ENCODE peak calls at places on chromosomes 2 and 18, in eight cellular contexts. G is Calu3, T is osteoblast, L is IMR-90, A is progenitor cell of endocrine pancreas, F is AG10803, D is PC-3, B is brain microvascular endothelial cell. Y is an unnamed sample.

GRCh38 chr18:5914971-5915370 is 19.6 kb upstream of the TMEM200C start:
- DNase-seq in G (no peak), T (no peak), L (no peak), A (no peak), F (no peak), D (no peak), B (no peak), Y (no peak)

GRCh38 chr2:166376488-166376828 is 714 bp upstream of the SCN9A start:
- DNase-seq in G (no peak), T (peak; percentile 14), L (no peak), A (no peak), F (no peak), D (no peak), B (no peak), Y (no peak)

GRCh38 chr2:98445167-98445522 is 487 bp downstream of the INPP4A start:
- DNase-seq in G (no peak), T (peak; percentile 91), L (no peak), A (no peak), F (peak; percentile 19), D (no peak), B (no peak), Y (no peak)

GRCh38 chr18:76262956-76263955 is 231.8 kb downstream of the ZNF516 start:
- DNase-seq in G (no peak), T (no peak), L (no peak), A (no peak), F (no peak), D (no peak), B (no peak), Y (no peak)

GRCh38 chr18:80103231-80103630 is 5.8 kb upstream of the ADNP2 start:
- DNase-seq in G (no peak), T (peak; percentile 83), L (peak; percentile 69), A (no peak), F (peak; percentile 54), D (no peak), B (peak; percentile 11), Y (peak; percentile 29)

GRCh38 chr2:125243074-125243473 is 1218.0 kb downstream of the CNTNAP5 start:
- DNase-seq in G (no peak), T (no peak), L (no peak), A (no peak), F (no peak), D (no peak), B (no peak), Y (no peak)

GRCh38 chr2:109736177-109736827 is 57.8 kb upstream of the RGPD5 start:
- DNase-seq in G (peak; percentile 54), T (peak; percentile 78), L (peak; percentile 65), A (peak; percentile 34), F (peak; percentile 66), D (peak; percentile 77), B (peak; percentile 74), Y (peak; percentile 82)

GRCh38 chr2:157922341-157922740 is 46.2 kb upstream of the ACVR1 start:
- DNase-seq in G (no peak), T (no peak), L (no peak), A (no peak), F (no peak), D (no peak), B (no peak), Y (no peak)

GRCh38 chr18:48475635-48476549 is 62.9 kb upstream of the CTIF start:
- DNase-seq in G (peak; percentile 68), T (peak; percentile 81), L (peak; percentile 82), A (peak; percentile 34), F (peak; percentile 84), D (peak; percentile 63), B (peak; percentile 81), Y (peak; percentile 89)

GRCh38 chr2:42792583-42793313 is at the start of gene HAAO:
- DNase-seq in G (peak; percentile 44), T (peak; percentile 89), L (no peak), A (peak; percentile 72), F (no peak), D (no peak), B (no peak), Y (no peak)

GRCh38 chr2:100242891-100243670 is 79.2 kb downstream of the LONRF2 start:
- DNase-seq in G (peak; percentile 75), T (peak; percentile 88), L (peak; percentile 70), A (peak; percentile 63), F (peak; percentile 51), D (peak; percentile 77), B (peak; percentile 62), Y (peak; percentile 61)

GRCh38 chr2:225608136-225608535 is 208.6 kb downstream of the NYAP2 start:
- DNase-seq in G (no peak), T (no peak), L (no peak), A (no peak), F (no peak), D (no peak), B (no peak), Y (no peak)

GRCh38 chr2:237904806-237905599 is 45.6 kb downstream of the RAMP1 start:
- DNase-seq in G (no peak), T (peak; percentile 95), L (peak; percentile 91), A (no peak), F (peak; percentile 67), D (no peak), B (peak; percentile 61), Y (peak; percentile 89)

DNA sequence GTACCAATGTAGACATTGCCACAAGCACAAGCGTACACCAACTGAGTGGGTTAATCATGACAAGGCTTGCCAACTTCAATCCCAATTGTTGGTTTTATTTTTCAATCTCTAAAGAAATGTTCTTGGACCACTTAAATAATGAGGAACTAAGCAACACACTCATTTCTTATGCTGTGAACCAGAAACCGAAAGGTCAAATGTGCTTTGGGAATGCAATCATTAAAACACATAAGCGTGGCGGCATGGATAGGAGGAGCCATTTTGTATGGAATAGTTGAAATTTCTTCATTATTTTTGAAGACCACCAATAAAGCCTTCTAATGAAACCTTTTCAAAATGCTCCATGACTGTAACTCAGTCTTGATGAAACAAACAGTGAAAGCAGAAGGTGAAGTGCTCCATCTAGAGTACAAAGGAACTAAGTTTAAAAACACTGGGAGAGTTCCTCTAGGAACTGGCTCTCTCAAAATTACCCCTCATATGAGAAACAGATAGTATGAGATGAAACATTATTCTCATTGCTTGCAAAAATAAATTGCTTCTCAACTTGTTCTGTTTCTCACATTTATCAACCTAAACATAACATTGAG is 113.2 kb upstream of the CHST9 start:
- DNase-seq in G (no peak), T (no peak), L (no peak), A (no peak), F (no peak), D (peak; percentile 25), B (no peak), Y (no peak)
- TF ChIP-seq CTCF in G (peak; percentile 29), T (no peak), L (no peak), A (peak; percentile 60), F (no peak), D (peak; percentile 55), B (peak; percentile 27), Y (no peak)

GRCh38 chr2:135875491-135876065 is 665 bp downstream of the MCM6 start:
- DNase-seq in G (peak; percentile 50), T (peak; percentile 94), L (peak; percentile 60), A (peak; percentile 30), F (peak; percentile 57), D (peak; percentile 49), B (peak; percentile 60), Y (peak; percentile 56)

GRCh38 chr2:135870571-135870970 is 5.7 kb downstream of the MCM6 start:
- DNase-seq in G (no peak), T (no peak), L (no peak), A (no peak), F (no peak), D (no peak), B (no peak), Y (no peak)

GRCh38 chr2:135874966-135875365 is 1.3 kb downstream of the MCM6 start:
- DNase-seq in G (no peak), T (no peak), L (no peak), A (no peak), F (no peak), D (no peak), B (no peak), Y (no peak)

GRCh38 chr2:135876066-135876711 is at the start of gene MCM6:
- DNase-seq in G (peak; percentile 96), T (peak; percentile 99), L (peak; percentile 99), A (peak; percentile 93), F (peak; percentile 99), D (peak; percentile 99), B (peak; percentile 99), Y (peak; percentile 100)
- TF ChIP-seq CTCF in G (no peak), T (no peak), L (no peak), A (peak; percentile 25), F (no peak), D (no peak), B (no peak), Y (no peak)

DNA sequence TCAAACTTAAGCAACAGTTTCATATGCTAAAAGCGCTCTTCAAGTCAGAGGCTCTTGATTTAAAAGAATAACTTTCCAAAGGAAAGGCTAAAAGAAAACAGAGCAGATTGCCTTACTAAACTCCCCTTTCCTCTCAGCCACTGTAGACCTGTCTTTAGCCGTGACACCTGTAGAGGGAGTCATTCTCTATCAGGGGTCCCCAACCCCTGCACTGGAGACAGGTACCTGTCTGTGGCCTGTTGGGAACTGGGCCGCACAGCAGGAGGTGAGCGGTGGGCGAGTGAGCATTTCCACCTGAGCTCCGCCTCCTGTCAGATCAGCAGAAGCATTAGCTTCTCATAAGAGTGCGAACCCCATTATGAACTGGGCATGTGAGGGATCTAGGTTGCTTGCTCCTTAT is 9.6 kb downstream of the SLC14A1 start:
- DNase-seq in G (no peak), T (no peak), L (no peak), A (no peak), F (no peak), D (no peak), B (no peak), Y (no peak)
- TF ChIP-seq CTCF in G (no peak), T (no peak), L (no peak), A (peak; percentile 29), F (no peak), D (no peak), B (peak; percentile 3), Y (no peak)

GRCh38 chr2:190344275-190344827 is 962 bp downstream of the INPP1 start:
- DNase-seq in G (peak; percentile 54), T (no peak), L (no peak), A (no peak), F (peak; percentile 31), D (peak; percentile 55), B (no peak), Y (peak; percentile 26)
- TF ChIP-seq CTCF in G (peak; percentile 25), T (peak; percentile 21), L (no peak), A (peak; percentile 45), F (peak; percentile 38), D (peak; percentile 64), B (peak; percentile 52), Y (peak; percentile 34)

DNA sequence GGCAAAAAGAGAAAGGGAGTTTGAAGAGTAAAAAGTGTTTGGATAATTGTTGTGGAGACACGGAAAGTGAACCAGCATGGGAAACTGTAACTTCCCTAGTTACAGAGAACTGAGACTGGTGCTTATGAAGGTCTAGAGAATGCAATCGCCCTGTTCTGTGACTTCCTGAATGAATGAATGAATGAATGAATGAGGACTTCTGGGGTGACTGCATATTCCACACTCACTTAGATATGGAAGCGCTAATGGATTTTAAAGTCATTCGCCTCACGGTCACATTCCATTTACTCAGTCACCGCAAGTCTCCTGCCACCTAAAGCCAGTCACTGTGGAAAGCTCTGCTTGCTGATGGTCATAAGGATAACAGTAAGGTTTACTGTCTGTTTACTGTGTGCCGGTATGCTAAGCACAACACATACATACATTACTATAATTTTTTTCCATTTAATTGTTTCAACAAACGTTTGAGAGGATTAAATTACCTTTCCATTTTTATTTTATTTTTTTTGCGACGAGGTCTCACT is 138.2 kb downstream of the CABLES1 start:
- DNase-seq in G (no peak), T (no peak), L (no peak), A (no peak), F (no peak), D (no peak), B (no peak), Y (no peak)
- TF ChIP-seq CTCF in G (no peak), T (no peak), L (no peak), A (no peak), F (no peak), D (no peak), B (no peak), Y (no peak)